ENCODE peak calls at places on chromosomes 2 and 18, in ten cellular contexts. S is WERI-Rb-1, T is OCI-LY7, N is epithelial cell of esophagus, H is IMR-90, U is colonic mucosa, Z is A549, P is A673, C is AG04450, I is AG04449. M is an unnamed sample.

GRCh38 chr2:102789349-102790085 is 27.7 kb downstream of the TMEM182 start:
- DNase-seq in U (no peak), T (no peak), H (no peak), P (no peak), S (no peak), C (no peak), I (no peak), Z (no peak), N (peak; percentile 41), M (no peak)

GRCh38 chr18:10051877-10052631 is 138.2 kb downstream of the VAPA start:
- DNase-seq in S (no peak), Z (no peak), P (no peak), U (peak; percentile 45), C (peak; percentile 91), I (no peak), N (no peak), T (no peak), H (peak; percentile 99), M (peak; percentile 89)

GRCh38 chr18:13760047-13760446 is 33.6 kb downstream of the RNMT start:
- DNase-seq in S (no peak), T (no peak), I (no peak), Z (no peak), N (no peak), P (no peak), U (no peak), H (no peak), C (no peak), M (no peak)

GRCh38 chr2:205685314-205686230 is 3.3 kb downstream of the NRP2 start:
- DNase-seq in T (no peak), S (no peak), U (no peak), I (no peak), C (no peak), Z (peak; percentile 48), N (peak; percentile 79), P (peak; percentile 29), H (peak; percentile 67), M (peak; percentile 56)

GRCh38 chr2:102932521-102932920 is 170.7 kb downstream of the TMEM182 start:
- DNase-seq in H (no peak), T (no peak), U (no peak), I (no peak), P (no peak), S (no peak), Z (no peak), N (peak; percentile 18), C (no peak), M (no peak)

GRCh38 chr18:13246121-13246520 is 27.6 kb downstream of the LDLRAD4 start:
- DNase-seq in H (no peak), Z (no peak), S (no peak), T (no peak), C (no peak), N (no peak), P (no peak), I (no peak), U (no peak), M (no peak)

GRCh38 chr2:74333175-74333574 is 10.0 kb downstream of the SLC4A5 start:
- DNase-seq in T (peak; percentile 36), C (peak; percentile 3), U (peak; percentile 44), Z (no peak), S (peak; percentile 68), N (peak; percentile 59), I (no peak), H (peak; percentile 31), P (peak; percentile 48), M (peak; percentile 40)

GRCh38 chr18:38751897-38752296 is 1186.3 kb upstream of the CELF4 start:
- DNase-seq in H (no peak), U (no peak), S (no peak), I (no peak), P (no peak), Z (no peak), C (no peak), N (peak; percentile 71), T (no peak), M (no peak)

GRCh38 chr18:75124967-75125358 is 84.0 kb downstream of the PTGR3 start:
- DNase-seq in H (no peak), T (no peak), U (no peak), N (no peak), I (no peak), P (no peak), Z (no peak), C (no peak), S (peak; percentile 81), M (no peak)

GRCh38 chr2:165376571-165376975 is 92.9 kb upstream of the CSRNP3 start:
- DNase-seq in S (no peak), Z (no peak), I (no peak), T (no peak), H (no peak), C (no peak), P (peak; percentile 60), N (no peak), U (no peak), M (no peak)

GRCh38 chr2:169452080-169452479 is 27.2 kb upstream of the BBS5 start:
- DNase-seq in Z (peak; percentile 33), C (no peak), U (no peak), P (peak; percentile 71), H (peak; percentile 58), I (no peak), S (peak; percentile 29), N (peak; percentile 55), T (peak; percentile 48), M (peak; percentile 39)

GRCh38 chr2:27182346-27182745 is 29.5 kb upstream of the ATRAID start:
- DNase-seq in S (no peak), U (no peak), T (no peak), P (no peak), C (peak; percentile 59), I (peak; percentile 70), H (peak; percentile 85), N (no peak), Z (no peak), M (peak; percentile 62)

GRCh38 chr2:158486970-158487325 is 30.2 kb downstream of the PKP4 start:
- DNase-seq in I (no peak), T (no peak), C (no peak), Z (no peak), N (peak; percentile 72), S (no peak), P (no peak), H (peak; percentile 60), U (no peak), M (no peak)

GRCh38 chr2:147040585-147041494 is 804.0 kb upstream of the ACVR2A start:
- DNase-seq in N (no peak), P (no peak), T (no peak), C (no peak), S (no peak), H (no peak), Z (no peak), U (no peak), I (no peak), M (no peak)

GRCh38 chr2:208099682-208100081 is 24.6 kb downstream of the CRYGD start:
- DNase-seq in C (no peak), N (no peak), S (no peak), U (no peak), T (no peak), Z (no peak), P (no peak), I (no peak), H (no peak), M (no peak)
- H3K4me3 ChIP-seq in C (no peak overlapping the region), N (no peak overlapping the region), S (no peak overlapping the region), U (no peak overlapping the region), T (no peak overlapping the region), Z (no peak overlapping the region), P (no peak overlapping the region), I (no peak overlapping the region), H (no peak overlapping the region), M (no peak overlapping the region)

GRCh38 chr2:177772529-177772928 is 300.0 kb downstream of the PDE11A start:
- DNase-seq in N (peak; percentile 43), T (peak; percentile 38), C (no peak), U (no peak), H (peak; percentile 30), Z (no peak), I (no peak), S (no peak), P (peak; percentile 51), M (peak; percentile 46)

GRCh38 chr2:177763532-177764265 is 308.9 kb downstream of the PDE11A start:
- DNase-seq in C (peak; percentile 29), T (peak; percentile 61), Z (peak; percentile 45), P (peak; percentile 90), N (peak; percentile 76), I (no peak), S (peak; percentile 87), U (peak; percentile 77), H (peak; percentile 58), M (peak; percentile 64)

GRCh38 chr2:177771191-177771590 is 301.4 kb downstream of the PDE11A start:
- DNase-seq in U (no peak), Z (no peak), I (no peak), H (no peak), T (no peak), C (no peak), S (no peak), N (peak; percentile 34), P (no peak), M (peak; percentile 6)

DNA sequence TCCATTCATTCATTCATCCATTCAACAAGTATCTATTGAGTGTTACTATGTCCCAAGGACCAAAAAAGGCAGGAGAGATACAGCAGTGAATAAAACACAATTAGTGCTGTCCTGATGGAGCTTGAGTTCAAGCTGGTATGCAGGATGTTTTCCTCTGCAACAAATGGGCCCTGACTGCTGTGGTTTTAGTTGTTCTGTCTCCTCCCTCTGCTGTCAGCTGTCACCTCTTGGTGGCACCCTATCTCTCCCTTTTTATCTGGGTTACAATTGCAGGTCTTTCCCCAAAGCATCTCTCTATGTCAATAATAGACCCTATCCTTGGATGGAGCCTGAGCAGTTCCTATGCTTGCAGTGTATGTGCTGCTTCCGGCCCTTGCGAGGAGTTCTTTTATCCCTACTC is 304.8 kb downstream of the PDE11A start:
- DNase-seq in Z (no peak), T (no peak), H (no peak), S (no peak), P (no peak), I (no peak), N (no peak), U (no peak), C (no peak), M (no peak)
- TF ChIP-seq CTCF in Z (no peak), T (no peak), H (no peak), S (peak; percentile 22), P (no peak), I (no peak), N (no peak), U (no peak), C (no peak), M (no peak)

GRCh38 chr18:36830141-36830495 is 1.2 kb downstream of the KIAA1328 start:
- DNase-seq in U (no peak), C (no peak), H (no peak), Z (no peak), S (no peak), T (no peak), N (no peak), I (no peak), P (no peak), M (no peak)
- H3K4me3 ChIP-seq in U (no peak overlapping the region), C (peak overlapping the region; percentile 98), H (peak overlapping the region; percentile 98), Z (peak overlapping the region; percentile 85), S (no peak overlapping the region), T (peak overlapping the region; percentile 83), N (peak overlapping the region; percentile 91), I (peak overlapping the region; percentile 98), P (peak overlapping the region; percentile 99), M (peak overlapping the region; percentile 99)

GRCh38 chr2:65974067-65974723 is 460.7 kb upstream of the MEIS1 start:
- DNase-seq in U (no peak), T (no peak), S (no peak), P (peak; percentile 48), Z (no peak), N (no peak), C (no peak), H (no peak), I (no peak), M (no peak)

DNA sequence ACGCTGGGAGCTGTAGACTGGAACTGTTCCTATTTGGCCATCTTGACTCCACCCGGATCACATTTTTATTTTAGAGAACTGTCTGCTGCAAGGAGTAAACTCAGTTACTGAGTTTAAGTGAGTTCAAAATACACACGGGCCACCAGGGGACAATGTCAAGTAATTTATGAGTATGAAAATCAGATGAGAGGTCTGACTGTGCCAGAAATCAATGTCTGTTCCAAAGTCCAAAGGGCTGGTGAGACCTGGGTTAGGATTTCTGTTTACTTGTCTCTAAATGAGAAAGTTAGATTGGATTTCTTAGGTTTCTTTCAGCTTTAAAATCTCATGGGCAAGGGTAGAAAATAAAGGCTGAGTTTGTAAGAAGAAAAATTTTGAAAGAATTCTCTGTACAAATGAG is 465.8 kb upstream of the MEIS1 start:
- DNase-seq in I (no peak), P (no peak), T (no peak), C (no peak), N (no peak), Z (no peak), U (peak; percentile 20), H (no peak), S (no peak), M (no peak)
- TF ChIP-seq CTCF in I (no peak), P (no peak), T (no peak), C (no peak), N (no peak), Z (no peak), U (no peak), H (no peak), S (no peak), M (no peak)

M was measured in AG10803.